ENCODE peak calls at places on chromosomes 1 and 21, in five cellular contexts. P, E, W, Z and O are unnamed samples. For H3K27me3, the result is how much of the 10 kb centered on the place peaks cover.

GRCh38 chr1:27403931-27404330 is 11.5 kb downstream of the GPR3 start:
- DNase-seq in P (no peak), E (no peak), W (no peak), Z (no peak), O (no peak)

GRCh38 chr1:35764283-35764682 is 5.5 kb downstream of the CLSPN start:
- DNase-seq in P (no peak), E (no peak), W (no peak), Z (no peak), O (no peak)

GRCh38 chr21:35329940-35330670 is 281.0 kb upstream of the RUNX1 start:
- DNase-seq in P (no peak), E (no peak), W (no peak), Z (no peak), O (no peak)

GRCh38 chr1:59016390-59016789 is 232.5 kb upstream of the JUN start:
- DNase-seq in P (no peak), E (no peak), W (no peak), Z (no peak), O (peak)

GRCh38 chr1:94989911-94990463 is 63.1 kb upstream of the CNN3 start:
- DNase-seq in P (no peak), E (no peak), W (no peak), Z (no peak), O (no peak)

GRCh38 chr1:45622891-45623394 is 911 bp downstream of the CCDC17 start:
- DNase-seq in P (no peak), E (peak), W (peak), Z (no peak), O (no peak)

GRCh38 chr21:28142692-28143091 is 850.0 kb downstream of the LTN1 start:
- DNase-seq in P (no peak), E (no peak), W (no peak), Z (peak), O (no peak)

GRCh38 chr1:2097386-2098300 is 47.4 kb downstream of the PRKCZ start:
- DNase-seq in P (no peak), E (no peak), W (no peak), Z (no peak), O (no peak)

GRCh38 chr1:93701619-93702018 is 20.0 kb upstream of the BCAR3 start:
- DNase-seq in P (peak), E (no peak), W (peak), Z (peak), O (no peak)

GRCh38 chr1:203557390-203557789 is 63.4 kb downstream of the OPTC start:
- DNase-seq in P (peak), E (no peak), W (no peak), Z (peak), O (no peak)

GRCh38 chr1:89781494-89782126 is 39.2 kb upstream of the LRRC8D start:
- DNase-seq in P (no peak), E (no peak), W (no peak), Z (no peak), O (no peak)

GRCh38 chr1:159009704-159010361 is at the start of gene IFI16:
- DNase-seq in P (no peak), E (no peak), W (no peak), Z (peak), O (peak)

GRCh38 chr1:221327954-221328353 is 413.9 kb downstream of the DUSP10 start:
- DNase-seq in P (no peak), E (no peak), W (no peak), Z (no peak), O (no peak)

GRCh38 chr1:114130846-114131525 is 22.7 kb downstream of the SYT6 start:
- DNase-seq in P (no peak), E (peak), W (no peak), Z (no peak), O (no peak)

GRCh38 chr1:21857142-21857839 is 45.2 kb downstream of the LDLRAD2 start:
- DNase-seq in P (no peak), E (no peak), W (no peak), Z (no peak), O (no peak)

GRCh38 chr1:41902125-41902524 is 16.6 kb downstream of the HIVEP3 start:
- DNase-seq in P (peak), E (no peak), W (no peak), Z (peak), O (no peak)

GRCh38 chr1:243968413-243968812 is 82.7 kb upstream of the ZBTB18 start:
- DNase-seq in P (no peak), E (no peak), W (no peak), Z (peak), O (no peak)

GRCh38 chr1:119286587-119287181 is 81.9 kb upstream of the HAO2 start:
- DNase-seq in P (no peak), E (peak), W (peak), Z (peak), O (peak)

GRCh38 chr1:23216771-23217420 is 406 bp downstream of the HTR1D start:
- DNase-seq in P (no peak), E (peak), W (peak), Z (no peak), O (no peak)
- H2AFZ ChIP-seq in P (peak), E (peak), W (no peak), Z (peak), O (no peak)

GRCh38 chr1:31849653-31850052 is 33.8 kb upstream of the SPOCD1 start:
- DNase-seq in P (no peak), E (no peak), W (no peak), Z (no peak), O (no peak)
- H3K27me3 ChIP-seq in P (under half), E (under half), W (under half), Z (under half), O (under half)

GRCh38 chr1:25784575-25785051 is 15.4 kb upstream of the SELENON start:
- DNase-seq in P (no peak), E (no peak), W (no peak), Z (peak), O (no peak)

GRCh38 chr1:25785321-25786067 is 14.5 kb upstream of the SELENON start:
- DNase-seq in P (no peak), E (no peak), W (no peak), Z (no peak), O (no peak)

GRCh38 chr1:25790472-25790871 is 9.5 kb upstream of the SELENON start:
- DNase-seq in P (no peak), E (no peak), W (no peak), Z (no peak), O (no peak)

GRCh38 chr1:25786887-25787286 is 13.1 kb upstream of the SELENON start:
- DNase-seq in P (no peak), E (no peak), W (no peak), Z (peak), O (no peak)

GRCh38 chr1:25787477-25788043 is 12.4 kb upstream of the SELENON start:
- DNase-seq in P (no peak), E (no peak), W (no peak), Z (peak), O (no peak)
- H2AFZ ChIP-seq in P (no peak), E (no peak), W (no peak), Z (peak), O (no peak)

DNA sequence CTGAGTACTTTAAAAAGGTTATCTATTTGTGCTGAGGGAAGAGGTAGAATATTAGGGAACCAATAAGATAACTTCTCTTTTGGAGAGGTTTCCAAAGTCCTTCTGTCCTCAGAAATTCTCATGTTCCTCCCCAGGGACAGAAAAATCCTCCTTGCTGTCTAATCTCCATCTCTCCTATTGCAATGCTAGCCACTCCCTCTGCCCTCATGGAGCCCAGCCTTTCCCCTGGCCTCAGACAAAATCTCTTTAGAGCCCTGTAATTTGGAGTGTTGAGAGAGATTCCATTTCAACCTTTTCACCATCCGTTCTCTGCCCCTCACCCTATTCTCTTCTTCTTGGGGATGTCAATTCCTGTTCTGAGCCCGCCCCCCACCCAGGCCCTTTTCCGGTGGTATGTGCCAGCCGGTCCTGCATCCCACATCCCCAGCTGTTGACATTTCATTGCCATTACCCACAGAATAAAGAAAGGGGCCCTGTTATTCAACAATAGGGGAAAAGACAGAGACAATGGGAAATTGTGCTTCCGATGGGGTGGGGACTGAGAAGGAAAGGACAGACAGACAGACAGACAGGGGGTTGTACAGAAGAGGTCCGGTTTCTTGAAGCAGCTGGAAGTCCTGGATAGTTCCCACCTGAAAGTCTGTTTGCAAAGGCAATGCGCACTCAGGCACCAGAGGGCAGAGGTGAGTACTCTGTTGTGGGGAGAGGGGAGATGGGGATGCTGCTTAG is at the start of gene HAPLN2:
- DNase-seq in P (no peak), E (peak), W (peak), Z (no peak), O (no peak)
- H3K27me3 ChIP-seq in P (under half), E (half or more), W (under half), Z (half or more), O (half or more)